ENCODE peak calls at places on chromosomes 11 and 22, in nine cellular contexts. E, Y, O, Q, J, T, C, G and V are unnamed samples.

GRCh38 chr22:33779243-33779642 is 141.0 kb downstream of the LARGE1 start:
- DNase-seq in Y (no peak), C (no peak), J (no peak), G (no peak), O (no peak), E (no peak), Q (no peak), T (no peak), V (no peak)

GRCh38 chr11:117458275-117459120 is 130.8 kb downstream of the CEP164 start:
- DNase-seq in C (no peak), J (no peak), E (no peak), O (peak), Q (no peak), G (no peak), Y (no peak), T (no peak), V (peak)

GRCh38 chr22:19234126-19234896 is 55.8 kb upstream of the SLC25A1 start:
- DNase-seq in Y (no peak), O (no peak), Q (no peak), E (no peak), G (no peak), T (no peak), J (no peak), C (no peak), V (no peak)

GRCh38 chr11:120633630-120634374 is 122.3 kb downstream of the GRIK4 start:
- DNase-seq in Y (no peak), Q (no peak), C (no peak), T (no peak), O (no peak), J (no peak), G (no peak), E (no peak), V (no peak)

GRCh38 chr11:665062-665706 is 28.1 kb downstream of the DRD4 start:
- DNase-seq in Q (no peak), E (no peak), G (no peak), C (no peak), T (no peak), Y (no peak), O (no peak), J (no peak), V (no peak)

GRCh38 chr22:39135092-39135896 is 17.2 kb downstream of the CBX7 start:
- DNase-seq in Y (peak), Q (peak), E (peak), O (no peak), G (peak), C (no peak), T (peak), J (peak), V (peak)

GRCh38 chr11:110186456-110186855 is 93.3 kb downstream of the ZC3H12C start:
- DNase-seq in O (no peak), J (no peak), T (no peak), E (no peak), C (no peak), G (no peak), Y (no peak), Q (no peak), V (no peak)

GRCh38 chr11:30586251-30587144 is at the start of gene MPPED2:
- DNase-seq in E (no peak), O (no peak), C (peak), G (no peak), T (no peak), J (peak), Q (peak), Y (no peak), V (no peak)

GRCh38 chr22:45320326-45320976 is 10.7 kb downstream of the FAM118A start:
- DNase-seq in G (no peak), E (no peak), O (no peak), Q (no peak), C (no peak), J (no peak), T (no peak), Y (no peak), V (peak)

GRCh38 chr22:41576877-41577276 is 12.8 kb downstream of the PMM1 start:
- DNase-seq in J (peak), G (peak), C (no peak), E (peak), Y (peak), Q (peak), O (no peak), T (peak), V (peak)

GRCh38 chr22:48565901-48566501 is 1261.7 kb downstream of the BRD1 start:
- DNase-seq in C (no peak), E (no peak), G (no peak), Y (no peak), Q (no peak), T (no peak), O (no peak), J (no peak), V (no peak)
- TF ChIP-seq EZH2 in C (no peak), E (no peak), G (no peak), Y (no peak), Q (no peak), T (no peak), O (no peak), J (no peak), V (no peak)

GRCh38 chr22:49970528-49971231 is 10.1 kb downstream of the PIM3 start:
- DNase-seq in Q (peak), G (peak), T (peak), Y (peak), C (peak), O (peak), E (peak), J (peak), V (peak)
- TF ChIP-seq CTCF in Q (no peak), G (no peak), T (no peak), Y (no peak), C (no peak), O (no peak), E (no peak), J (no peak), V (no peak)

GRCh38 chr11:44726278-44727113 is at the start of gene TSPAN18:
- DNase-seq in Q (peak), C (peak), O (no peak), G (no peak), E (no peak), Y (no peak), T (no peak), J (peak), V (no peak)
- TF ChIP-seq EZH2 in Q (no peak), C (no peak), O (peak), G (no peak), E (peak), Y (no peak), T (no peak), J (peak), V (no peak)

DNA sequence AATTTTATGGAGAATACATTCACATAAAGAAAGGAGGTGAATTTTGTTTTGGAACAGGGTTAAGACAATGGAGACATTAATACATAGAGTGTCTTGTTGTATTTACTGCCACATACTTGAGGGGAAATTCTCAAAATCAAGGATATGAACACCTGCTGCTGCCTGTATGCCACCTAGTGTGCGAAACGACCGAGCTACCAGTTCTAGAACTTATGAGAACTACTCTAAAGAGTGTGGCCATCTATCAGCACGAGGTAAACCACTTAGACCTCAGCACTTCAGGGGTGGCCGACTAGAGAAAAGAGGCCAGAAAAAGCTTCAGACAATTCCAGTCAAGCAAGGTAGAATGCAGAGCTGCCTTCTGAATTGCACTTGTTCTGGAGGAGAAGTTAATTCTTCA is 1.5 kb upstream of the AGBL2 start:
- DNase-seq in T (no peak), Q (no peak), O (no peak), C (peak), J (peak), E (no peak), G (no peak), Y (no peak), V (no peak)
- TF ChIP-seq CTCF in T (no peak), Q (no peak), O (no peak), C (no peak), J (no peak), E (no peak), G (no peak), Y (peak), V (peak)

GRCh38 chr11:4211991-4212390 is 117.4 kb downstream of the RRM1 start:
- DNase-seq in E (no peak), J (peak), T (no peak), G (no peak), O (no peak), C (no peak), Q (peak), Y (no peak), V (no peak)
- TF ChIP-seq EZH2 in E (no peak), J (peak), T (no peak), G (no peak), O (no peak), C (no peak), Q (peak), Y (no peak), V (no peak)

GRCh38 chr11:18722293-18722637 is 3.7 kb downstream of the IGSF22 start:
- DNase-seq in C (no peak), J (no peak), G (no peak), Q (no peak), O (no peak), E (no peak), T (no peak), Y (no peak), V (no peak)
- TF ChIP-seq CTCF in C (no peak), J (no peak), G (peak), Q (no peak), O (peak), E (no peak), T (no peak), Y (no peak), V (no peak)

DNA sequence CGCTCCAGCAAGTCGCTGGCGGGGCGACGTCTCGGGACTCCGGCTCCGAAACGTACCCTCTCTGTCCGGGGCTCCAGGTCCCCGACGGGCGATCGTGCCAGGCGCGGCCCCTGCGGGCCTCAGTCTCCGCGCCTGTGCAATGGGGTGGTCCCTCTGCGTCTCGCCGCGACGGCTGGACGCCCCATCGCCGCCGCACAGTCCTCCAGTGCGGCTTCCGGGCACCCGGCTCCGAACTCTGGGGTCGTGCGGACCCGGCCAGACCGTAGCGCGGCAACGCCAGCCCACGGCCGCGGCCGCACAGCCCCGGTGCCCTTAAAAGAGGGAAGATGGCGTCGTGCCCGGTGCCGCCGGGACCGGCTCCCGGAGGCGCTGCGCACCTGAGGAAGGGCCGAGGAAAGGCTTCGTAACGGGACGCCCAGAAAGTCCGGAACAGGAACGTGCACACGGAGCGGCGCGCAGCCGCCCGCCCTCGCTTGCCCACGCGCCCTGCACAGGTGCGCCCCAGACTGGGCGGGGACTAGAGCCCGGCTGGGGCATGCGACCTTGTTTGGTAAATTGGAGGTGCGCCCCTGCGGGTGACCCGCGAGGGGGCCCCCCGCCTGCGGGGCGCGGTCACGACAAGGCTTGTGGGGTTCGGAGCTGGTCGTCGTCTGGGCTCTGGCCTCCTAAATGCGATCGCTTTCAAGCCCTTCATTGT is 525 bp downstream of the BIK start:
- DNase-seq in G (peak), Q (peak), Y (peak), J (peak), E (no peak), C (peak), O (no peak), T (no peak), V (peak)
- TF ChIP-seq EZH2 in G (no peak), Q (peak), Y (no peak), J (peak), E (peak), C (no peak), O (no peak), T (no peak), V (no peak)

DNA sequence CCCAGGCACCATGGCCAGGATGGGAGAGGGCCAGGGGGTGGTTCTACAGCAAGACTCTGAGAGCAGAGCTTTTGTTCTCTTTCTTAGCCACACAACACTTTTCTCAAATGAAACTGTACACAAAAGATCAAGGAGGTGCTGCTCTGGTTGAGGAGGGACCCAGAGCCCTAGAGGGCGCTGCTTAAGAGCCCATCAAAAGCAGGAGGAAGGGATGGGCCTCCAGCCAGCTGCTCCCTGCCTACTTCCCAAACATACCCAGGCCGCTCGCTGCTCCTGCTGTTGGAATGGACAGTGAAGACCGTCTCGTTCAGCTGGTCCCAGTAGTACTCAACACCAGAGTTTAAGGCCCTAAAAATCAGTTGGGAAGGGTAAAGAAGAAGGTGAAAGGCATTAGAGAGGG is 18.4 kb upstream of the CHRM4 start:
- DNase-seq in T (no peak), Y (no peak), O (no peak), E (no peak), C (no peak), J (peak), G (no peak), Q (peak), V (no peak)
- TF ChIP-seq CTCF in T (peak), Y (peak), O (no peak), E (no peak), C (no peak), J (peak), G (no peak), Q (peak), V (no peak)